ENCODE peak calls at places on chromosome 15, in ten cellular contexts. One of them, this sample, is unnamed.

GRCh38 chr15:69480932-69481331 is 28.3 kb downstream of the RPLP1 start:
- DNase-seq in right lobe of liver: no peak
- DNase-seq in AG09309: no peak
- DNase-seq in foreskin fibroblast: no peak
- DNase-seq in CD8-positive, alpha-beta T cell: no peak
- DNase-seq in right cardiac atrium: no peak
- DNase-seq in CD8-positive, alpha-beta memory T cell: no peak
- DNase-seq in prostate gland: no peak
- DNase-seq in breast epithelium: no peak
- DNase-seq in DND-41: no peak
- DNase-seq in this sample: no peak

GRCh38 chr15:88574062-88574461 is 27.6 kb upstream of the DET1 start:
- DNase-seq in right lobe of liver: no peak
- DNase-seq in AG09309: no peak
- DNase-seq in foreskin fibroblast: no peak
- DNase-seq in CD8-positive, alpha-beta T cell: no peak
- DNase-seq in right cardiac atrium: no peak
- DNase-seq in CD8-positive, alpha-beta memory T cell: no peak
- DNase-seq in prostate gland: no peak
- DNase-seq in breast epithelium: no peak
- DNase-seq in DND-41: no peak
- DNase-seq in this sample: no peak

GRCh38 chr15:75231836-75232235 is 26.3 kb upstream of the GOLGA6C start:
- DNase-seq in right lobe of liver: no peak
- DNase-seq in AG09309: no peak
- DNase-seq in foreskin fibroblast: no peak
- DNase-seq in CD8-positive, alpha-beta T cell: no peak
- DNase-seq in right cardiac atrium: no peak
- DNase-seq in CD8-positive, alpha-beta memory T cell: no peak
- DNase-seq in prostate gland: no peak
- DNase-seq in breast epithelium: no peak
- DNase-seq in DND-41: no peak
- DNase-seq in this sample: no peak

GRCh38 chr15:70286110-70286806 is 188.5 kb upstream of the TLE3 start:
- DNase-seq in right lobe of liver: no peak
- DNase-seq in AG09309: no peak
- DNase-seq in foreskin fibroblast: no peak
- DNase-seq in CD8-positive, alpha-beta T cell: no peak
- DNase-seq in right cardiac atrium: no peak
- DNase-seq in CD8-positive, alpha-beta memory T cell: no peak
- DNase-seq in prostate gland: no peak
- DNase-seq in breast epithelium: no peak
- DNase-seq in DND-41: no peak
- DNase-seq in this sample: no peak

GRCh38 chr15:56351362-56351761 is 13.9 kb upstream of the TEX9 start:
- DNase-seq in right lobe of liver: no peak
- DNase-seq in AG09309: no peak
- DNase-seq in foreskin fibroblast: no peak
- DNase-seq in CD8-positive, alpha-beta T cell: no peak
- DNase-seq in right cardiac atrium: no peak
- DNase-seq in CD8-positive, alpha-beta memory T cell: no peak
- DNase-seq in prostate gland: no peak
- DNase-seq in breast epithelium: no peak
- DNase-seq in DND-41: no peak
- DNase-seq in this sample: no peak

GRCh38 chr15:33975023-33975565 is 6.8 kb downstream of the CHRM5 start:
- DNase-seq in right lobe of liver: no peak
- DNase-seq in AG09309: no peak
- DNase-seq in foreskin fibroblast: peak; percentile 36
- DNase-seq in CD8-positive, alpha-beta T cell: no peak
- DNase-seq in right cardiac atrium: no peak
- DNase-seq in CD8-positive, alpha-beta memory T cell: no peak
- DNase-seq in prostate gland: no peak
- DNase-seq in breast epithelium: no peak
- DNase-seq in DND-41: no peak
- DNase-seq in this sample: no peak

GRCh38 chr15:39833515-39833981 is 50.9 kb upstream of the FSIP1 start:
- DNase-seq in right lobe of liver: no peak
- DNase-seq in AG09309: peak; percentile 81
- DNase-seq in foreskin fibroblast: peak; percentile 74
- DNase-seq in CD8-positive, alpha-beta T cell: no peak
- DNase-seq in right cardiac atrium: no peak
- DNase-seq in CD8-positive, alpha-beta memory T cell: no peak
- DNase-seq in prostate gland: no peak
- DNase-seq in breast epithelium: no peak
- DNase-seq in DND-41: no peak
- DNase-seq in this sample: no peak

GRCh38 chr15:31733424-31733823 is 296.9 kb upstream of the CHRNA7 start:
- DNase-seq in right lobe of liver: no peak
- DNase-seq in AG09309: no peak
- DNase-seq in foreskin fibroblast: no peak
- DNase-seq in CD8-positive, alpha-beta T cell: no peak
- DNase-seq in right cardiac atrium: no peak
- DNase-seq in CD8-positive, alpha-beta memory T cell: no peak
- DNase-seq in prostate gland: no peak
- DNase-seq in breast epithelium: no peak
- DNase-seq in DND-41: no peak
- DNase-seq in this sample: no peak

GRCh38 chr15:71385469-71385868 is 270.2 kb downstream of the THSD4 start:
- DNase-seq in right lobe of liver: no peak
- DNase-seq in AG09309: no peak
- DNase-seq in foreskin fibroblast: no peak
- DNase-seq in CD8-positive, alpha-beta T cell: no peak
- DNase-seq in right cardiac atrium: no peak
- DNase-seq in CD8-positive, alpha-beta memory T cell: no peak
- DNase-seq in prostate gland: peak; percentile 26
- DNase-seq in breast epithelium: no peak
- DNase-seq in DND-41: no peak
- DNase-seq in this sample: no peak

GRCh38 chr15:71386005-71386404 is 270.7 kb downstream of the THSD4 start:
- DNase-seq in right lobe of liver: no peak
- DNase-seq in AG09309: no peak
- DNase-seq in foreskin fibroblast: no peak
- DNase-seq in CD8-positive, alpha-beta T cell: no peak
- DNase-seq in right cardiac atrium: no peak
- DNase-seq in CD8-positive, alpha-beta memory T cell: no peak
- DNase-seq in prostate gland: no peak
- DNase-seq in breast epithelium: no peak
- DNase-seq in DND-41: no peak
- DNase-seq in this sample: no peak

GRCh38 chr15:71385026-71385425 is 269.8 kb downstream of the THSD4 start:
- DNase-seq in right lobe of liver: no peak
- DNase-seq in AG09309: no peak
- DNase-seq in foreskin fibroblast: peak; percentile 39
- DNase-seq in CD8-positive, alpha-beta T cell: no peak
- DNase-seq in right cardiac atrium: no peak
- DNase-seq in CD8-positive, alpha-beta memory T cell: no peak
- DNase-seq in prostate gland: no peak
- DNase-seq in breast epithelium: no peak
- DNase-seq in DND-41: no peak
- DNase-seq in this sample: no peak

GRCh38 chr15:71387825-71388224 is 272.6 kb downstream of the THSD4 start:
- DNase-seq in right lobe of liver: no peak
- DNase-seq in AG09309: no peak
- DNase-seq in foreskin fibroblast: no peak
- DNase-seq in CD8-positive, alpha-beta T cell: no peak
- DNase-seq in right cardiac atrium: no peak
- DNase-seq in CD8-positive, alpha-beta memory T cell: no peak
- DNase-seq in prostate gland: no peak
- DNase-seq in breast epithelium: no peak
- DNase-seq in DND-41: no peak
- DNase-seq in this sample: no peak

DNA sequence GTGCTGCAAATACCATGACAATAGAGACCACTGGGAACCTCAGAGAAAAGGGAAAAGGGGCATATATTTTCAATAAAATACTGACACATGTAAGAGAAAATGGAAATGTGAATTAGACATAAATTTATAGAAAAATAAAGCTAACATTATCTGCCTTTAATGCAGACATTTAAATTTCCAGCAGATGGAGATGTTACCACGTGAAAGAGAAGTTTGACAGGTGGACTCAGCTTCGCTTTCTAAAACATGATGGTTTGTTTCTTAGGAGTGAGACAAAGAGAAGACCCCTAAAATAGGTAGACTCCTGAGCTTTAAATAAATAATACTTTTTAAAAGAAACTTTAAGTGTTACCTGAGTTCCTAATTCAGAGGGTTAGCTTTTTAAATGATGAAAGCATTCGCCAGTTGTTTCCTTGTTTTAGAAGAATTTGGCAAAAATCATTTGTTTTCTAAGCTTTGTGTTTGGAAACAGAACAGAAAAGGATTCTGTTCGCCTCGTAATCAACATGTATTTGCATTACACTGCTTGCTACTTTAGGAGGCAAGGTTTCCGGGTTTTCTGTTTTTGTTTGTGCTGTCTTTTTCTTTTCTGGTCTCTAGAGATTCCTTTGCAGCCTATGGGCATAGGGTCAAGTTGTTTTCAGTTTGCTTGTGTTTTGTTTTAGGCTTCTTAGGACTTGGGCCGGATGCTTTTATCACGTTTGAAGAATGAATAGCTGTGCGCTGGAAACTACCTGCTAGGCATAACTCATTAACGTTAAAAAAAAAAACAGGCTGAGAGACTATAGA is 271.4 kb downstream of the THSD4 start:
- DNase-seq in right lobe of liver: no peak
- DNase-seq in AG09309: no peak
- DNase-seq in foreskin fibroblast: no peak
- DNase-seq in CD8-positive, alpha-beta T cell: no peak
- DNase-seq in right cardiac atrium: no peak
- DNase-seq in CD8-positive, alpha-beta memory T cell: no peak
- DNase-seq in prostate gland: peak; percentile 33
- DNase-seq in breast epithelium: no peak
- DNase-seq in DND-41: no peak
- DNase-seq in this sample: no peak
- H3K4me3 ChIP-seq in right lobe of liver: no peak overlapping the region
- H3K4me3 ChIP-seq in AG09309: no peak overlapping the region
- H3K4me3 ChIP-seq in foreskin fibroblast: no peak overlapping the region
- H3K4me3 ChIP-seq in CD8-positive, alpha-beta T cell: no peak overlapping the region
- H3K4me3 ChIP-seq in right cardiac atrium: no peak overlapping the region
- H3K4me3 ChIP-seq in CD8-positive, alpha-beta memory T cell: no peak overlapping the region
- H3K4me3 ChIP-seq in prostate gland: no peak overlapping the region
- H3K4me3 ChIP-seq in breast epithelium: no peak overlapping the region
- H3K4me3 ChIP-seq in DND-41: no peak overlapping the region
- H3K4me3 ChIP-seq in this sample: no peak overlapping the region

GRCh38 chr15:64523240-64523639 is 62.9 kb downstream of the ZNF609 start:
- DNase-seq in right lobe of liver: no peak
- DNase-seq in AG09309: no peak
- DNase-seq in foreskin fibroblast: no peak
- DNase-seq in CD8-positive, alpha-beta T cell: no peak
- DNase-seq in right cardiac atrium: no peak
- DNase-seq in CD8-positive, alpha-beta memory T cell: no peak
- DNase-seq in prostate gland: no peak
- DNase-seq in breast epithelium: no peak
- DNase-seq in DND-41: no peak
- DNase-seq in this sample: no peak

GRCh38 chr15:64522226-64522823 is 61.9 kb downstream of the ZNF609 start:
- DNase-seq in right lobe of liver: no peak
- DNase-seq in AG09309: no peak
- DNase-seq in foreskin fibroblast: no peak
- DNase-seq in CD8-positive, alpha-beta T cell: no peak
- DNase-seq in right cardiac atrium: no peak
- DNase-seq in CD8-positive, alpha-beta memory T cell: no peak
- DNase-seq in prostate gland: no peak
- DNase-seq in breast epithelium: no peak
- DNase-seq in DND-41: no peak
- DNase-seq in this sample: no peak

GRCh38 chr15:64519897-64520296 is 59.5 kb downstream of the ZNF609 start:
- DNase-seq in right lobe of liver: no peak
- DNase-seq in AG09309: no peak
- DNase-seq in foreskin fibroblast: no peak
- DNase-seq in CD8-positive, alpha-beta T cell: no peak
- DNase-seq in right cardiac atrium: no peak
- DNase-seq in CD8-positive, alpha-beta memory T cell: no peak
- DNase-seq in prostate gland: no peak
- DNase-seq in breast epithelium: no peak
- DNase-seq in DND-41: no peak
- DNase-seq in this sample: no peak

GRCh38 chr15:64521201-64521600 is 60.8 kb downstream of the ZNF609 start:
- DNase-seq in right lobe of liver: no peak
- DNase-seq in AG09309: no peak
- DNase-seq in foreskin fibroblast: no peak
- DNase-seq in CD8-positive, alpha-beta T cell: no peak
- DNase-seq in right cardiac atrium: no peak
- DNase-seq in CD8-positive, alpha-beta memory T cell: no peak
- DNase-seq in prostate gland: peak; percentile 39
- DNase-seq in breast epithelium: peak; percentile 73
- DNase-seq in DND-41: no peak
- DNase-seq in this sample: no peak

GRCh38 chr15:64521726-64522164 is 61.4 kb downstream of the ZNF609 start:
- DNase-seq in right lobe of liver: no peak
- DNase-seq in AG09309: peak; percentile 16
- DNase-seq in foreskin fibroblast: peak; percentile 87
- DNase-seq in CD8-positive, alpha-beta T cell: no peak
- DNase-seq in right cardiac atrium: peak; percentile 85
- DNase-seq in CD8-positive, alpha-beta memory T cell: no peak
- DNase-seq in prostate gland: peak; percentile 27
- DNase-seq in breast epithelium: peak; percentile 59
- DNase-seq in DND-41: no peak
- DNase-seq in this sample: peak; percentile 36
- H3K4me3 ChIP-seq in right lobe of liver: no peak overlapping the region
- H3K4me3 ChIP-seq in AG09309: no peak overlapping the region
- H3K4me3 ChIP-seq in foreskin fibroblast: no peak overlapping the region
- H3K4me3 ChIP-seq in CD8-positive, alpha-beta T cell: no peak overlapping the region
- H3K4me3 ChIP-seq in right cardiac atrium: no peak overlapping the region
- H3K4me3 ChIP-seq in CD8-positive, alpha-beta memory T cell: no peak overlapping the region
- H3K4me3 ChIP-seq in prostate gland: no peak overlapping the region
- H3K4me3 ChIP-seq in breast epithelium: no peak overlapping the region
- H3K4me3 ChIP-seq in DND-41: no peak overlapping the region
- H3K4me3 ChIP-seq in this sample: no peak overlapping the region

DNA sequence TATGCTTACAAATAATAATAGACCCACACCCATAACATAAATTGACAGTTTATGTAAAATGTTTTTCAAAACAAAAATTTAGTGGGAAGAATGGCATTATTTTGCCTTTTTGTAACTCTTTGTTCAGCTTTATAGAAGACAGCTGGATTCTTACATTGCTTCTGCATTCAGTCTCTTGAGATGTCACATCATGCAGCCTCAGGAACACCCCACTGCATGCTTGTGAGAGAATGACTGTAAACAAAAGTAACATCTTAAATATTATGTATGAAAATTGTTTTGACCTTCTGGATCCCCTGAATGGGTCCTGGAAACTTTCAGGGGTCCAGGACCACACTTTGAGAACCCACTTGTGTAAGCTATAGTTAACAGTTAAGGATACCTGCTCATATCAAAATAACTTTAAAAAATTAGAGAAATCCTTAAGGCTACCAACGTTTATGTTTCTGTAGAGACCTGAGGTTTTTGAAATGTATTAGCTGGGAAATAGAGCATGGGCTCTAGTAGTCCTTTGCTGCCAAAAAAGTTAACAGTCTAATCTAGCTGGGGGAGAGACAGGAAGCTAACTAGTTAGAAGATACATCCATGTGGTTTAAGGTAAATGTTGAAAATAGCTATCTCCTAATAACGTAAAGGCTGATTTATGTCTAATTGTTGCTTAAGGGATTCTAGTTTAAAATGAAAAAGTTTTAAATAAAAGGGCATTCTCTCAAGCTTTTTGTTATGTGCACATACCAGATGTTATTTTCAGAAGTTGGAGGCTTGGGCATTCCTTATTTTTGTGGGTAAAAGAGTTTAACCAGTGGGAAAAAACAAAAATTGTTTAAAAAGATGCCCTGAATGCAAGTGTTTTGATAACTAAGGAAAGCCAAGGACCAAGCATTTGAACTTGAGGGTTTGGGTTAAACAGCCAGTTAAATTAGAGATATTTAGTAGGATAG is 3.8 kb downstream of the USP3 start:
- DNase-seq in right lobe of liver: no peak
- DNase-seq in AG09309: no peak
- DNase-seq in foreskin fibroblast: no peak
- DNase-seq in CD8-positive, alpha-beta T cell: no peak
- DNase-seq in right cardiac atrium: no peak
- DNase-seq in CD8-positive, alpha-beta memory T cell: no peak
- DNase-seq in prostate gland: no peak
- DNase-seq in breast epithelium: no peak
- DNase-seq in DND-41: no peak
- DNase-seq in this sample: no peak
- H3K4me3 ChIP-seq in right lobe of liver: no peak overlapping the region
- H3K4me3 ChIP-seq in AG09309: no peak overlapping the region
- H3K4me3 ChIP-seq in foreskin fibroblast: no peak overlapping the region
- H3K4me3 ChIP-seq in CD8-positive, alpha-beta T cell: peak overlapping the region; percentile 5
- H3K4me3 ChIP-seq in right cardiac atrium: no peak overlapping the region
- H3K4me3 ChIP-seq in CD8-positive, alpha-beta memory T cell: no peak overlapping the region
- H3K4me3 ChIP-seq in prostate gland: no peak overlapping the region
- H3K4me3 ChIP-seq in breast epithelium: no peak overlapping the region
- H3K4me3 ChIP-seq in DND-41: no peak overlapping the region
- H3K4me3 ChIP-seq in this sample: no peak overlapping the region

DNA sequence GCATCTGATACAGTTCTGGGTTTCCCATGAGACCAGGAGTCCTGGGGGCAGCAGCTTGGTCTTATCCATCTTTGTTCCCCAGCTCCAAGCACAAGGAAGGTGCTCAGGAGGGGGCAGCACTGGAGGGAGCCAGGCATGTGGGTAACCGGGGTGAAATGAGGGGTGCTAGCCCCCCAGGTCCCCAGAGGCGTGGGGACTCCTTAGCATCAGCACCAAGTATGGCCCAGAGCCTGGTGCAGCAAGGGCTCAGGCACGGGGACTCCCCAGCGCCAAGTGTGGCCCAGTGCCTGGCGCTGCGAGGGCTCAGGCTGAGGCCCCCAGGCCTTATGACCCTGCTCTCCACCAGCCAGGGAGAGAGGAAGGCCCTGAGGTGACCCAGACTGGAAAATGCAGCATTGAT is 94.1 kb downstream of the CHSY1 start:
- DNase-seq in right lobe of liver: no peak
- DNase-seq in AG09309: no peak
- DNase-seq in foreskin fibroblast: no peak
- DNase-seq in CD8-positive, alpha-beta T cell: no peak
- DNase-seq in right cardiac atrium: no peak
- DNase-seq in CD8-positive, alpha-beta memory T cell: no peak
- DNase-seq in prostate gland: no peak
- DNase-seq in breast epithelium: no peak
- DNase-seq in DND-41: no peak
- DNase-seq in this sample: no peak
- H3K4me3 ChIP-seq in right lobe of liver: no peak overlapping the region
- H3K4me3 ChIP-seq in AG09309: no peak overlapping the region
- H3K4me3 ChIP-seq in foreskin fibroblast: no peak overlapping the region
- H3K4me3 ChIP-seq in CD8-positive, alpha-beta T cell: no peak overlapping the region
- H3K4me3 ChIP-seq in right cardiac atrium: no peak overlapping the region
- H3K4me3 ChIP-seq in CD8-positive, alpha-beta memory T cell: no peak overlapping the region
- H3K4me3 ChIP-seq in prostate gland: no peak overlapping the region
- H3K4me3 ChIP-seq in breast epithelium: no peak overlapping the region
- H3K4me3 ChIP-seq in DND-41: no peak overlapping the region
- H3K4me3 ChIP-seq in this sample: no peak overlapping the region

This sample was measured in brain microvascular endothelial cell.